ENCODE peak calls at places on chromosomes 3 and 15, in ten cellular contexts. W is stimulated activated CD4-positive, alpha-beta T cell treated with anti-CD3 and anti-CD28 coated beads, Interleukin-2, amount 100 ng/mL, for 48 hours; B is adrenal gland; R is endothelial cell; L is HEK293T; A is stimulated activated CD8-positive, alpha-beta memory T cell treated with anti-CD3 and anti-CD28 coated beads, Interleukin-4, amount 100 ng/mL, for 24 hours; P is neural crest cell; V is MM.1S; T is HTR-8/SVneo; Q is Caco-2. M is an unnamed sample.

GRCh38 chr15:30917675-30918074 is 14.0 kb downstream of the FAN1 start:
- DNase-seq in W (no peak), B (no peak), R (no peak), L (no peak), A (no peak), P (no peak), V (no peak), T (no peak), Q (no peak), M (no peak)

GRCh38 chr3:115062009-115062408 is 85.1 kb downstream of the ZBTB20 start:
- DNase-seq in W (no peak), B (no peak), R (no peak), L (no peak), A (no peak), P (peak), V (no peak), T (no peak), Q (no peak), M (no peak)

GRCh38 chr3:114746502-114746901 is 400.6 kb downstream of the ZBTB20 start:
- DNase-seq in W (no peak), B (no peak), R (no peak), L (no peak), A (no peak), P (no peak), V (peak), T (no peak), Q (no peak), M (no peak)

GRCh38 chr15:70132148-70132547 is 34.4 kb upstream of the TLE3 start:
- DNase-seq in W (no peak), B (no peak), R (no peak), L (no peak), A (no peak), P (no peak), V (no peak), T (no peak), Q (no peak), M (no peak)

GRCh38 chr3:46089237-46090011 is 62.1 kb upstream of the XCR1 start:
- DNase-seq in W (no peak), B (peak), R (no peak), L (no peak), A (no peak), P (no peak), V (no peak), T (peak), Q (no peak), M (peak)

GRCh38 chr3:114666613-114667012 is 372.8 kb downstream of the TIGIT start:
- DNase-seq in W (no peak), B (no peak), R (no peak), L (no peak), A (no peak), P (no peak), V (no peak), T (no peak), Q (no peak), M (no peak)

GRCh38 chr15:25741253-25741575 is 121.9 kb downstream of the ATP10A start:
- DNase-seq in W (no peak), B (no peak), R (no peak), L (no peak), A (no peak), P (no peak), V (no peak), T (no peak), Q (no peak), M (no peak)

GRCh38 chr3:123773681-123774431 is 110.3 kb downstream of the MYLK start:
- DNase-seq in W (no peak), B (no peak), R (no peak), L (no peak), A (no peak), P (no peak), V (no peak), T (no peak), Q (no peak), M (no peak)

GRCh38 chr3:120554727-120555660 is 41.1 kb upstream of the NDUFB4 start:
- DNase-seq in W (no peak), B (no peak), R (no peak), L (no peak), A (no peak), P (no peak), V (no peak), T (no peak), Q (no peak), M (no peak)

GRCh38 chr3:71488391-71488809 is 95.1 kb downstream of the FOXP1 start:
- DNase-seq in W (no peak), B (no peak), R (no peak), L (no peak), A (no peak), P (no peak), V (no peak), T (no peak), Q (no peak), M (no peak)

GRCh38 chr3:3068358-3068881 is 41.8 kb downstream of the IL5RA start:
- DNase-seq in W (no peak), B (no peak), R (no peak), L (no peak), A (no peak), P (no peak), V (no peak), T (no peak), Q (no peak), M (no peak)

GRCh38 chr15:91338763-91339162 is 238.7 kb downstream of the SV2B start:
- DNase-seq in W (peak), B (no peak), R (peak), L (no peak), A (no peak), P (peak), V (peak), T (no peak), Q (no peak), M (no peak)

GRCh38 chr15:101194246-101195138 is 57.4 kb downstream of the CHSY1 start:
- DNase-seq in W (no peak), B (no peak), R (no peak), L (no peak), A (no peak), P (no peak), V (no peak), T (no peak), Q (no peak), M (no peak)

GRCh38 chr3:187765342-187765741 is 20.1 kb upstream of the BCL6 start:
- DNase-seq in W (no peak), B (no peak), R (no peak), L (no peak), A (no peak), P (no peak), V (no peak), T (no peak), Q (no peak), M (no peak)

GRCh38 chr15:50854594-50855490 is 53.6 kb upstream of the AP4E1 start:
- DNase-seq in W (no peak), B (no peak), R (no peak), L (no peak), A (no peak), P (no peak), V (no peak), T (no peak), Q (peak), M (no peak)

GRCh38 chr15:65870889-65871533 is 1.7 kb downstream of the RAB11A start:
- DNase-seq in W (no peak), B (no peak), R (no peak), L (peak), A (no peak), P (no peak), V (no peak), T (no peak), Q (no peak), M (no peak)

GRCh38 chr3:118126751-118127150 is 907.9 kb downstream of the IGSF11 start:
- DNase-seq in W (no peak), B (no peak), R (no peak), L (no peak), A (no peak), P (no peak), V (no peak), T (no peak), Q (no peak), M (no peak)

GRCh38 chr3:197615430-197615829 is 59.7 kb upstream of the BDH1 start:
- DNase-seq in W (no peak), B (no peak), R (no peak), L (no peak), A (no peak), P (no peak), V (no peak), T (no peak), Q (no peak), M (no peak)

GRCh38 chr3:108475220-108475782 is 35.1 kb downstream of the MYH15 start:
- DNase-seq in W (no peak), B (no peak), R (no peak), L (no peak), A (no peak), P (no peak), V (no peak), T (no peak), Q (no peak), M (no peak)

GRCh38 chr3:82707035-82707434 is 945.6 kb upstream of the GBE1 start:
- DNase-seq in W (no peak), B (no peak), R (no peak), L (no peak), A (no peak), P (no peak), V (no peak), T (no peak), Q (no peak), M (no peak)

GRCh38 chr3:122825460-122825859 is 30.6 kb downstream of the SLC49A4 start:
- DNase-seq in W (no peak), B (no peak), R (no peak), L (no peak), A (no peak), P (no peak), V (peak), T (no peak), Q (no peak), M (no peak)

GRCh38 chr15:25527118-25527517 is 88.3 kb upstream of the UBE3A start:
- DNase-seq in W (no peak), B (no peak), R (no peak), L (no peak), A (no peak), P (no peak), V (no peak), T (no peak), Q (no peak), M (no peak)

GRCh38 chr15:51267047-51267713 is 71.2 kb downstream of the CYP19A1 start:
- DNase-seq in W (no peak), B (no peak), R (peak), L (peak), A (no peak), P (peak), V (no peak), T (peak), Q (no peak), M (no peak)

GRCh38 chr3:160020057-160020711 is 31.5 kb downstream of the IL12A start:
- DNase-seq in W (no peak), B (no peak), R (no peak), L (no peak), A (no peak), P (no peak), V (no peak), T (no peak), Q (no peak), M (no peak)

GRCh38 chr15:99707481-99708270 is 25.6 kb downstream of the LYSMD4 start:
- DNase-seq in W (no peak), B (no peak), R (no peak), L (no peak), A (no peak), P (no peak), V (peak), T (no peak), Q (no peak), M (no peak)

GRCh38 chr15:95911570-95912279 is 418.8 kb upstream of the NR2F2 start:
- DNase-seq in W (no peak), B (no peak), R (no peak), L (peak), A (no peak), P (no peak), V (no peak), T (no peak), Q (no peak), M (no peak)

GRCh38 chr3:128133273-128133883 is 9.8 kb upstream of the RUVBL1 start:
- DNase-seq in W (no peak), B (peak), R (peak), L (no peak), A (no peak), P (peak), V (peak), T (peak), Q (no peak), M (peak)

GRCh38 chr3:185733980-185734724 is 90.7 kb downstream of the IGF2BP2 start:
- DNase-seq in W (no peak), B (peak), R (peak), L (peak), A (no peak), P (peak), V (peak), T (peak), Q (peak), M (no peak)

GRCh38 chr15:99120050-99120777 is 15.3 kb downstream of the SYNM start:
- DNase-seq in W (no peak), B (peak), R (no peak), L (no peak), A (no peak), P (no peak), V (no peak), T (no peak), Q (no peak), M (no peak)

GRCh38 chr15:42087926-42088800 is 6.2 kb downstream of the PLA2G4D start:
- DNase-seq in W (no peak), B (peak), R (no peak), L (no peak), A (no peak), P (no peak), V (no peak), T (no peak), Q (no peak), M (no peak)

GRCh38 chr3:24472358-24472757 is 22.3 kb downstream of the THRB start:
- DNase-seq in W (no peak), B (no peak), R (no peak), L (no peak), A (no peak), P (no peak), V (no peak), T (peak), Q (no peak), M (no peak)

GRCh38 chr3:28099296-28099695 is 142.1 kb upstream of the CMC1 start:
- DNase-seq in W (no peak), B (no peak), R (no peak), L (no peak), A (no peak), P (no peak), V (no peak), T (no peak), Q (no peak), M (no peak)

GRCh38 chr3:183098538-183099025 is 714 bp downstream of the MCCC1 start:
- DNase-seq in W (no peak), B (no peak), R (no peak), L (no peak), A (no peak), P (no peak), V (peak), T (no peak), Q (no peak), M (no peak)

GRCh38 chr15:65212097-65212496 is 824 bp upstream of the CILP start:
- DNase-seq in W (peak), B (no peak), R (peak), L (peak), A (peak), P (no peak), V (no peak), T (no peak), Q (peak), M (peak)

M was measured in activated T-cell treated with anti-CD3 and anti-CD28 coated beads for 48 hours.